ENCODE peak calls at places on chromosome 9, in seven cellular contexts. T, Z, M, U, S, I and K are unnamed samples.

GRCh38 chr9:16904655-16905054 is 34.2 kb upstream of the BNC2 start:
- DNase-seq in U (no peak), Z (no peak), S (no peak), T (no peak), I (no peak), M (no peak), K (no peak)

GRCh38 chr9:122346478-122347347 is 24.1 kb upstream of the PTGS1 start:
- DNase-seq in T (no peak), S (no peak), Z (peak; percentile 38), I (peak; percentile 30), M (no peak), U (peak; percentile 68), K (peak; percentile 58)

GRCh38 chr9:79880626-79881025 is 308.9 kb downstream of the TLE4 start:
- DNase-seq in T (no peak), Z (no peak), U (no peak), S (no peak), M (no peak), I (no peak), K (no peak)

GRCh38 chr9:133991964-133992779 is at the start of gene VAV2:
- DNase-seq in S (peak; percentile 29), T (peak; percentile 52), U (peak; percentile 72), I (peak; percentile 62), Z (peak; percentile 79), M (no peak), K (peak; percentile 67)

GRCh38 chr9:89635007-89635742 is 30.4 kb downstream of the GADD45G start:
- DNase-seq in M (no peak), S (no peak), I (peak; percentile 77), Z (peak; percentile 4), T (no peak), U (no peak), K (no peak)

GRCh38 chr9:134239130-134239888 is 74.9 kb upstream of the RNU6ATAC start:
- DNase-seq in Z (no peak), I (no peak), U (no peak), T (no peak), M (no peak), S (no peak), K (no peak)

GRCh38 chr9:121670447-121670846 is 19.0 kb downstream of the DAB2IP start:
- DNase-seq in S (no peak), U (peak; percentile 76), I (no peak), M (no peak), Z (peak; percentile 7), T (no peak), K (no peak)

GRCh38 chr9:127148014-127148413 is 25.6 kb upstream of the ANGPTL2 start:
- DNase-seq in S (no peak), M (no peak), Z (no peak), I (no peak), T (no peak), U (no peak), K (no peak)

GRCh38 chr9:108468364-108468763 is 387.4 kb downstream of the ACTL7B start:
- DNase-seq in Z (peak; percentile 82), T (peak; percentile 53), M (no peak), U (peak; percentile 45), I (peak; percentile 49), S (no peak), K (no peak)

GRCh38 chr9:78369644-78370219 is 72.8 kb downstream of the PSAT1 start:
- DNase-seq in T (peak; percentile 75), Z (peak; percentile 52), S (peak; percentile 27), M (peak; percentile 8), U (peak; percentile 59), I (peak; percentile 59), K (peak; percentile 23)

GRCh38 chr9:113737414-113738271 is 138.5 kb upstream of the ZNF618 start:
- DNase-seq in U (no peak), M (no peak), T (peak; percentile 65), Z (peak; percentile 49), I (peak; percentile 48), S (no peak), K (no peak)

GRCh38 chr9:122133263-122133983 is 26.2 kb downstream of the NDUFA8 start:
- DNase-seq in I (no peak), T (no peak), U (no peak), M (no peak), S (no peak), Z (no peak), K (no peak)

GRCh38 chr9:70085241-70085640 is 41.6 kb downstream of the MAMDC2 start:
- DNase-seq in M (no peak), U (no peak), I (peak; percentile 56), T (no peak), Z (peak; percentile 41), S (no peak), K (no peak)

GRCh38 chr9:1235650-1236401 is 185.7 kb downstream of the DMRT2 start:
- DNase-seq in U (no peak), T (no peak), I (no peak), S (no peak), M (no peak), Z (no peak), K (no peak)

GRCh38 chr9:91164724-91165520 is 196.8 kb downstream of the AUH start:
- DNase-seq in T (peak; percentile 90), U (peak; percentile 75), S (peak; percentile 85), M (peak; percentile 31), I (peak; percentile 98), Z (peak; percentile 99), K (no peak)

GRCh38 chr9:123863164-123863855 is 66.6 kb downstream of the DENND1A start:
- DNase-seq in I (peak; percentile 29), U (no peak), T (no peak), S (no peak), Z (no peak), M (no peak), K (no peak)

GRCh38 chr9:132908635-132909034 is 29.9 kb downstream of the SPACA9 start:
- DNase-seq in T (no peak), Z (no peak), U (no peak), I (no peak), M (no peak), S (no peak), K (no peak)

GRCh38 chr9:125405938-125406811 is 144.5 kb downstream of the GAPVD1 start:
- DNase-seq in T (no peak), S (no peak), U (no peak), Z (peak; percentile 73), M (no peak), I (peak; percentile 74), K (no peak)

GRCh38 chr9:101369286-101369685 is 15.5 kb downstream of the BAAT start:
- DNase-seq in S (no peak), M (no peak), U (no peak), I (no peak), Z (peak; percentile 25), T (no peak), K (no peak)

GRCh38 chr9:90142580-90142979 is 500.0 kb downstream of the DIRAS2 start:
- DNase-seq in M (no peak), Z (peak; percentile 18), S (no peak), U (no peak), T (peak; percentile 71), I (peak; percentile 50), K (no peak)

GRCh38 chr9:93826905-93827544 is 128.1 kb downstream of the BARX1 start:
- DNase-seq in Z (no peak), T (no peak), M (no peak), S (no peak), U (no peak), I (no peak), K (no peak)

GRCh38 chr9:131227112-131228058 is 48.9 kb downstream of the FAM78A start:
- DNase-seq in Z (no peak), S (no peak), T (no peak), M (no peak), U (peak; percentile 27), I (peak; percentile 44), K (no peak)